ENCODE peak calls at places on chromosome 20, in four cellular contexts. V, J, F and T are unnamed samples.

GRCh38 chr20:33477386-33478234 is 12.3 kb upstream of the CBFA2T2 start:
- DNase-seq in J (no peak), V (no peak), F (no peak), T (no peak)

GRCh38 chr20:25495189-25495824 is 87.8 kb downstream of the GINS1 start:
- DNase-seq in J (no peak), F (no peak), V (no peak), T (no peak)

GRCh38 chr20:49846206-49846807 is 33.7 kb downstream of the SLC9A8 start:
- DNase-seq in F (peak), J (no peak), V (no peak), T (peak)

GRCh38 chr20:53692465-53693067 is 98.9 kb upstream of the ZNF217 start:
- DNase-seq in F (no peak), J (no peak), V (no peak), T (no peak)

GRCh38 chr20:34715384-34715783 is 11.2 kb downstream of the TP53INP2 start:
- DNase-seq in F (no peak), J (no peak), V (no peak), T (no peak)

GRCh38 chr20:20820104-20820503 is 107.7 kb upstream of the RALGAPA2 start:
- DNase-seq in V (no peak), F (peak), J (peak), T (peak)

GRCh38 chr20:18154342-18154741 is 16.7 kb downstream of the KAT14 start:
- DNase-seq in J (no peak), F (no peak), V (no peak), T (no peak)

GRCh38 chr20:3719046-3719445 is 6.6 kb upstream of the SIGLEC1 start:
- DNase-seq in V (no peak), F (no peak), J (no peak), T (no peak)

GRCh38 chr20:3563548-3564177 is 92.8 kb downstream of the ATRN start:
- DNase-seq in J (no peak), V (peak), F (peak), T (peak)

GRCh38 chr20:54257090-54257816 is 49.4 kb downstream of the PFDN4 start:
- DNase-seq in V (no peak), J (no peak), F (no peak), T (no peak)

GRCh38 chr20:64264091-64264490 is 8.5 kb downstream of the PCMTD2 start:
- DNase-seq in J (no peak), V (no peak), F (no peak), T (no peak)

GRCh38 chr20:53736757-53737403 is 143.2 kb upstream of the ZNF217 start:
- DNase-seq in J (no peak), V (peak), F (no peak), T (no peak)

GRCh38 chr20:17635846-17636245 is 46.2 kb downstream of the RRBP1 start:
- DNase-seq in V (no peak), J (no peak), F (no peak), T (no peak)

GRCh38 chr20:37075932-37076685 is 19.7 kb downstream of the RBL1 start:
- DNase-seq in V (no peak), F (no peak), J (no peak), T (no peak)

GRCh38 chr20:48805286-48805685 is 22.5 kb downstream of the PREX1 start:
- DNase-seq in F (no peak), J (no peak), V (no peak), T (no peak)

GRCh38 chr20:38249536-38250310 is 10.8 kb downstream of the KIAA1755 start:
- DNase-seq in F (no peak), V (no peak), J (no peak), T (no peak)

GRCh38 chr20:34983089-34983820 is 27.6 kb downstream of the MYH7B start:
- DNase-seq in F (no peak), J (no peak), V (no peak), T (no peak)

GRCh38 chr20:17716331-17716730 is 16.6 kb downstream of the BANF2 start:
- DNase-seq in F (no peak), V (no peak), J (no peak), T (no peak)

GRCh38 chr20:53579581-53580375 is 13.9 kb downstream of the ZNF217 start:
- DNase-seq in F (no peak), V (no peak), J (no peak), T (peak)

GRCh38 chr20:44217342-44218092 is 6.9 kb upstream of the OSER1 start:
- DNase-seq in J (peak), V (no peak), F (peak), T (peak)

GRCh38 chr20:31923388-31924271 is 28.2 kb downstream of the PDRG1 start:
- DNase-seq in J (no peak), F (peak), V (peak), T (no peak)

GRCh38 chr20:34083137-34083536 is 28.9 kb downstream of the EIF2S2 start:
- DNase-seq in V (no peak), J (no peak), F (no peak), T (peak)

GRCh38 chr20:61835791-61836350 is 229.8 kb downstream of the TAF4 start:
- DNase-seq in F (no peak), J (no peak), V (no peak), T (no peak)

GRCh38 chr20:49381558-49382493 is 100.6 kb downstream of the KCNB1 start:
- DNase-seq in J (no peak), V (no peak), F (peak), T (no peak)

DNA sequence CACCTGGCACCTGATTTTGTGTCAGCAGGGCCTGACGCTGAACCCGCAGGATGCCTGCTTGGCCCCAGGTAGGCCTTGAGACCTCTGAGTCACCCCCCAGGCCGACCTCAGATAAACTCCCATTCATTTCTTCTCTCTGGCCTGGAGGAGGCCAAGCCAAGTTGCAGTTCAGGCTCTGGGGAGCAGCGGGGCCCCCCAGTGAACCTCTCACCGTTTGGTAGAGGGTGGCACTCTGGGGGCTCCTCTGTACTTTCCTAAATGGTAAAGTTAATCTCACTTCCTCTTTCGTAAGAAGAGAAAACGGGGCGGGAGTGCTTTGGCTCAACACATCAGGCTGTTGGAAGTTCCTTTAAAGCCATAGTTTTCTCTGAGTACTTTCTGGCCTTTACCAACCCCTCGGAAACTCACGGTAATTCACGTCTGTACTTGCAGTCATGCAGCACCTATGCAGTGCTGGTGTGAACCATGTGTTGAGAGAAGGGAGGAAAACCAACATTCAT is 2.8 kb downstream of the SIRPA start:
- DNase-seq in J (no peak), F (no peak), V (peak), T (no peak)
- TF ChIP-seq NRF1 in J (no peak), F (no peak), V (no peak), T (no peak)

GRCh38 chr20:46250772-46251171 is 57.5 kb downstream of the CDH22 start:
- DNase-seq in J (no peak), V (no peak), F (no peak), T (no peak)

GRCh38 chr20:46249671-46250070 is 58.6 kb downstream of the CDH22 start:
- DNase-seq in V (no peak), F (no peak), J (no peak), T (no peak)

GRCh38 chr20:46242390-46242789 is 65.9 kb downstream of the CDH22 start:
- DNase-seq in V (no peak), J (no peak), F (no peak), T (no peak)

GRCh38 chr20:46243707-46244628 is 64.3 kb downstream of the CDH22 start:
- DNase-seq in F (no peak), V (no peak), J (no peak), T (no peak)

GRCh38 chr20:46246527-46246926 is 61.8 kb downstream of the CDH22 start:
- DNase-seq in F (no peak), V (no peak), J (no peak), T (no peak)
- TF ChIP-seq NRF1 in F (no peak), V (no peak), J (no peak), T (no peak)

GRCh38 chr20:42461321-42461720 is 728.4 kb downstream of the PTPRT start:
- DNase-seq in V (no peak), J (no peak), F (no peak), T (no peak)
- TF ChIP-seq NRF1 in V (no peak), J (no peak), F (no peak), T (no peak)

GRCh38 chr20:5870462-5871021 is 79.8 kb downstream of the TRMT6 start:
- DNase-seq in J (no peak), V (no peak), F (no peak), T (no peak)

GRCh38 chr20:5877128-5877527 is 73.2 kb downstream of the TRMT6 start:
- DNase-seq in J (no peak), V (no peak), F (no peak), T (no peak)

GRCh38 chr20:5871720-5872410 is 78.5 kb downstream of the TRMT6 start:
- DNase-seq in F (no peak), J (no peak), V (no peak), T (no peak)
- TF ChIP-seq NRF1 in F (no peak), J (no peak), V (no peak), T (no peak)

DNA sequence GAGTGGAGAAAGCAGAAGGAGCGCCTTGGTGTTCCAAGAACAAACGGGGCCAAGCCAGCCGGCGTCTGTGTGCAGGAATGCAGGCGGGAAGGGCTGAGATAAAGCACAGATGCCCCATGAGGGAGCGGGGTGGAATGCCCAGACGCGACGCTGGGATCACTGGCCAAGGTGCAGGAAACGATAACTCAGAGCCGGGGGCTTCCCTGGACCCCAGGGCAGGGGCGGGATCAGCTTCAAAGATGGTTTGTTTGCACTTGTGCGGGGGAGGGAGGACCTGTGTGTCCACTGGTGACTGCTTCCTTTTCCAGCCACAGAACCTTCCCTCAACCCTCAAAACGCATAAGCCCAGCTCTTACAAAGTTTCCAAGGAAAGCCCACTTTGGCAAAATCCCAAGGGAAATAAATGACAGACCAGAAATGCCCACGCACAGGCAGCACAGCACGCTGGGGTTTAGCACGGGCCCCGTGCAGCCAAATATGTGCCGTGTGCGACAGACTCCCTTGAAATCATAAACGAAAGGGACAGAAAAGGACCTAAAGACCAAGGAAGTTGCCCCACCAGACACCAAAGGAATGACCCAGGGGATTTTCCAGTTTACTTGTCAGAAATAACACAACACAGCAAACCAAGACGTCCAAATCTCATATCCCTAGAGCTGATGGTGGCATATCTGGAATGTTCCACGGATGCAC is 113.9 kb downstream of the NFATC2 start:
- DNase-seq in V (no peak), F (peak), J (no peak), T (peak)
- TF ChIP-seq NRF1 in V (no peak), F (no peak), J (no peak), T (no peak)

GRCh38 chr20:62907377-62908317 is 18.7 kb downstream of the DIDO1 start:
- DNase-seq in J (no peak), V (no peak), F (peak), T (peak)
- TF ChIP-seq NRF1 in J (no peak), V (no peak), F (no peak), T (no peak)

GRCh38 chr20:24493181-24493580 is 23.8 kb downstream of the SYNDIG1 start:
- DNase-seq in J (no peak), V (no peak), F (no peak), T (no peak)
- TF ChIP-seq NRF1 in J (no peak), V (no peak), F (no peak), T (no peak)